ENCODE peak calls at places on chromosomes 3 and 15, in nine cellular contexts. F is neural crest cell, R is AG10803, A is PC-3, Y is GM23338, Q is fibroblast of mammary gland, D is AG04450, T is GM10248, V is cardiac fibroblast. O is an unnamed sample.

GRCh38 chr3:108623504-108623903 is 34.0 kb downstream of the DZIP3 start:
- DNase-seq in V (no peak), F (no peak), R (no peak), A (no peak), Y (no peak), T (no peak), Q (peak), D (no peak), O (no peak)

GRCh38 chr3:179148446-179149238 is 485 bp downstream of the PIK3CA start:
- DNase-seq in D (no peak), Y (peak), T (peak), R (peak), V (peak), Q (peak), A (peak), F (peak), O (peak)

GRCh38 chr3:127987309-127987995 is 64.8 kb upstream of the SEC61A1 start:
- DNase-seq in T (no peak), D (no peak), F (no peak), R (no peak), Q (no peak), Y (no peak), A (no peak), V (no peak), O (no peak)

GRCh38 chr3:46080124-46080991 is 53.1 kb upstream of the XCR1 start:
- DNase-seq in F (no peak), A (peak), T (no peak), Q (peak), V (no peak), R (no peak), D (no peak), Y (no peak), O (no peak)

GRCh38 chr15:90892023-90892422 is 7.7 kb downstream of the FES start:
- DNase-seq in R (no peak), D (no peak), F (no peak), A (no peak), Q (no peak), V (no peak), T (no peak), Y (no peak), O (no peak)

GRCh38 chr3:106208979-106209378 is 340.2 kb upstream of the CBLB start:
- DNase-seq in Y (no peak), R (peak), T (no peak), V (peak), Q (peak), F (no peak), A (peak), D (no peak), O (no peak)

GRCh38 chr3:4520013-4520881 is 27.1 kb downstream of the ITPR1 start:
- DNase-seq in R (no peak), D (no peak), V (no peak), T (no peak), Y (no peak), A (no peak), Q (no peak), F (no peak), O (no peak)

GRCh38 chr3:121883507-121883906 is 10.7 kb upstream of the SLC15A2 start:
- DNase-seq in A (peak), R (peak), Q (peak), V (peak), F (no peak), T (no peak), D (no peak), Y (peak), O (peak)

GRCh38 chr3:12553921-12554391 is 2.9 kb upstream of the MKRN2 start:
- DNase-seq in T (no peak), Y (peak), Q (no peak), F (no peak), A (peak), R (peak), D (no peak), V (peak), O (no peak)

GRCh38 chr3:64079369-64080160 is 56.3 kb upstream of the PSMD6 start:
- DNase-seq in D (no peak), Q (peak), R (peak), V (peak), A (no peak), Y (no peak), T (no peak), F (no peak), O (no peak)

GRCh38 chr15:89673162-89673506 is 6.0 kb downstream of the PLIN1 start:
- DNase-seq in A (peak), Q (no peak), F (peak), V (peak), Y (peak), D (no peak), T (peak), R (no peak), O (no peak)

DNA sequence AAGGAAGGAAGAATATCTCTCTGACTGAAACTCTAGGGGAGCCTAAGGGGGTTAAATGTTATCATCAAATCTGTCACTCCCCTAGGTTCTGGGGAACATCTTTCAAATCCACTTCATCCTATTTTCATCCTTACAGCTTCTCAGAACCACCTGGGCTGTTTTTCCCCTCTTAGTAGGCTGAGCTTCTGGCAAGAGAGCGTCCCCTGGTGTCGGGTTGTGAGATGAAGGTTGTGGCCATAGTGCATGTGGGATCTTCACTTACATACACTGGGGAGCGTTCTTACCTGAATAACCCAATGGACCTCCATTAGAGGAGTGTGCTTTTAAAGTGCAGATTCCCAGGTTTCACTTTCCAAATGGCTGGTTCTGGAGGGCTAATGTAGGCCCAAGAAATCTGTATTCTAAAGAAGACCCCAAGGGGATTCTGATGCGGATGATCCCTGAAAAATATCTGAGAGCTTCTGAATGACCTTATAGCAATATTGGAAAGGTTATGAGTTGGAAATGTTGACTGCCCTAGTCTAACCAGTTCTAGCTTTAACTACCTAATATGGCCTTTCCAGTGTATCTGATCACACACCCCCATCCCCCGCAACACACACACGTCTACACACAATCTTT is 663.7 kb downstream of the AGBL1 start:
- DNase-seq in Y (peak), R (no peak), T (no peak), A (peak), V (no peak), Q (peak), D (no peak), F (peak), O (no peak)
- TF ChIP-seq CTCF in Y (peak), R (peak), T (peak), A (peak), V (no peak), Q (peak), D (peak), F (peak), O (no peak)

DNA sequence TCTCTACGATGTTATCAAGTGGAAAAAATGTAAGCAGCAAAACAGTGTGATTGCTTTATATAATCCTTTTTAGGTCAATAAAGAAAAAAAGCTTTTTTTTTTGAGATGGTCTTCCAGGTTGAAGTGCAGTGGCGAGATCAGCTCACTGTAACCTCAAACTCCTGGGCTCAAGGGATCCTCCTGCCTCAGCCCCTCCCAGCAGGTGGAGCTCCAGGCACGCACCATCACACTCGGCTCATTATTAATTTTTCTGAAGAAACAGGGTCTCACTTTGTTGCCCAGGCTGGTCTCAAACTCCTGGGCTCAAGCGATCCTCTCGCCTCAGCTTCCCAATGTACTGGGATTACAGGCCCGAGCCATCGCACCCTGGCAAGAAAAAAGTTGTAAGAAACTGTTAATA is 17.3 kb downstream of the RNF168 start:
- DNase-seq in Q (peak), Y (no peak), D (no peak), T (no peak), V (peak), R (no peak), F (no peak), A (peak), O (no peak)
- TF ChIP-seq CTCF in Q (peak), Y (peak), D (peak), T (peak), V (peak), R (peak), F (peak), A (peak), O (peak)

DNA sequence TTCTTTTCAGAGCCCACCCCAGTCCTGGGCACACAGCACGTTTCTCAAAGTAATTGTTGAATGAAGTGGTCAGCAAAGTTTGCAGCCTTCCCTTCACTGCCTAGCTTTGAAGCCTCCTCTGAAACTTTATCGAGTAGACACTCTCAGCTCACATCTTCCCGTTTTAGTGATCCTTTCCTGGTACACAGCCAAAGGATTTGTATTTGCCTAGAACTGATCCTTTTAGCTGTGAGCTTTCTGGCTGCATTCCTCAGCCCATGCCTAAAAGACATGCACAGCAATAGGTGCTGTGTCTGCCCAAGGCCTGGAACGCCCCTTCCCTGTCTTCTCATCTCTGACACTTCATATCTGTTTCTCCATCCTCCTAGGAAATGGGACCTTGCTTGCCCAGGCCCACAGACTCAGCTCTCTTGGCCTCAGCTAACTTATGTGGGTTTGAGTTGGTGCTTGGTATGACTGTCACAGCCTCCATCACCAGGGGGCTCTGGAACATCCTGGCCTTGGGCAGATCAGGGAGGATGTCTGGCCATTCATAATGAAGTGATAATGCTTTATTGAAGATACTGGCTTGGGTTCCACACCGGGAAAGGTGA is 156.8 kb upstream of the SMAD3 start:
- DNase-seq in A (no peak), D (no peak), V (no peak), Y (no peak), R (peak), Q (no peak), F (no peak), T (no peak), O (no peak)
- TF ChIP-seq CTCF in A (no peak), D (peak), V (no peak), Y (no peak), R (no peak), Q (no peak), F (no peak), T (no peak), O (no peak)

GRCh38 chr15:80059786-80060489 is 462 bp downstream of the ZFAND6 start:
- DNase-seq in V (no peak), F (no peak), Q (peak), A (peak), Y (peak), R (peak), D (no peak), T (peak), O (peak)
- TF ChIP-seq CTCF in V (no peak), F (no peak), Q (no peak), A (no peak), Y (no peak), R (no peak), D (no peak), T (no peak), O (no peak)

DNA sequence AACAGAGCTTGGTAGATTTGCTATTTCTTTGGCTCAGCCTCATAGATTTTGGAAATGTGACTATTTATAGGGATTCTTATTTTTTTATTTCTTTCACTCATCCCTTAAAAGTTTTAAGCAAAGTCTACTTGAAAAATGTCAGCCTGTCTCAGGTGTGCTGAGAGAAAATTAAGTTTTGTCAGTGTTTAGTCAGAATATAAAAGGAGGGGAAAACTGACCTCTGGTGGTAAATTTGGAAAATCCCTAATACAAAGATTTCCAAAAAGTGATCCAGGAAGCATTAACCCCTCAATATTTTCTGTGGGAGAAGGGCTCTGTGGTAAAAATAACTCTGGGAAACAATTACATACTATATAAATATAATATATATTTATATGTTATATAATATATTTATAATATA is 41.0 kb upstream of the FRMD4B start:
- DNase-seq in R (no peak), T (no peak), A (no peak), V (no peak), Q (no peak), Y (no peak), F (no peak), D (no peak), O (no peak)
- TF ChIP-seq CTCF in R (peak), T (no peak), A (peak), V (no peak), Q (peak), Y (peak), F (peak), D (peak), O (no peak)

GRCh38 chr15:79463781-79464270 is 31.7 kb downstream of the MINAR1 start:
- DNase-seq in T (no peak), Y (no peak), D (no peak), F (no peak), Q (no peak), A (no peak), R (no peak), V (no peak), O (no peak)
- TF ChIP-seq CTCF in T (no peak), Y (no peak), D (no peak), F (no peak), Q (no peak), A (no peak), R (no peak), V (no peak), O (no peak)

GRCh38 chr3:115134648-115135347 is 12.3 kb downstream of the ZBTB20 start:
- DNase-seq in A (no peak), Y (no peak), Q (no peak), D (no peak), F (no peak), V (no peak), R (no peak), T (no peak), O (no peak)
- TF ChIP-seq CTCF in A (no peak), Y (no peak), Q (no peak), D (no peak), F (no peak), V (no peak), R (no peak), T (no peak), O (no peak)

GRCh38 chr3:50201573-50202315 is 3.3 kb upstream of the SLC38A3 start:
- DNase-seq in F (no peak), D (no peak), R (no peak), Q (no peak), A (no peak), T (no peak), Y (no peak), V (no peak), O (no peak)
- TF ChIP-seq CTCF in F (no peak), D (no peak), R (no peak), Q (no peak), A (no peak), T (no peak), Y (no peak), V (no peak), O (no peak)

O was measured in GM20000.